ENCODE peak calls at places on chromosome 5, in seven cellular contexts. D is cardiac muscle cell; G is aorta; Z is hepatocyte; W is SK-N-SH; O is mesenchymal stem cell; Y is CD8-positive, alpha-beta memory T cell. X is an unnamed sample.

GRCh38 chr5:170681013-170681433 is 102.5 kb upstream of the GABRP start:
- DNase-seq in W (peak; percentile 57), Y (no peak), Z (peak; percentile 81), G (no peak), O (peak; percentile 62), D (peak; percentile 87), X (peak; percentile 34)

GRCh38 chr5:18281947-18282557 is 647.8 kb downstream of the TAF11L14 start:
- DNase-seq in Z (peak; percentile 55), G (no peak), W (peak; percentile 51), Y (no peak), O (peak; percentile 61), D (peak; percentile 30), X (no peak)

GRCh38 chr5:136006767-136007251 is 22.0 kb upstream of the TGFBI start:
- DNase-seq in D (no peak), G (no peak), Y (no peak), Z (no peak), W (no peak), O (peak; percentile 91), X (no peak)

GRCh38 chr5:147240266-147240985 is 5.6 kb downstream of the STK32A start:
- DNase-seq in Y (no peak), Z (no peak), O (no peak), G (no peak), D (no peak), W (no peak), X (no peak)

GRCh38 chr5:84614907-84615306 is 230.2 kb upstream of the EDIL3 start:
- DNase-seq in Y (no peak), Z (no peak), G (no peak), W (no peak), D (no peak), O (no peak), X (no peak)

GRCh38 chr5:72402959-72403628 is 82.9 kb downstream of the PTCD2 start:
- DNase-seq in D (no peak), O (no peak), Z (no peak), Y (no peak), W (no peak), G (peak; percentile 81), X (no peak)

GRCh38 chr5:179348833-179349232 is 3.6 kb upstream of the ADAMTS2 start:
- DNase-seq in Y (no peak), Z (no peak), W (no peak), G (peak; percentile 80), D (no peak), O (no peak), X (no peak)

GRCh38 chr5:33409435-33410146 is 31.2 kb upstream of the TARS1 start:
- DNase-seq in W (peak; percentile 17), G (no peak), Y (no peak), Z (peak; percentile 37), O (peak; percentile 81), D (no peak), X (no peak)

GRCh38 chr5:138177936-138178515 is 404 bp downstream of the BRD8 start:
- DNase-seq in G (peak; percentile 53), D (peak; percentile 33), O (peak; percentile 52), Y (peak; percentile 6), Z (peak; percentile 72), W (peak; percentile 55), X (no peak)

GRCh38 chr5:112552791-112553190 is 133.7 kb upstream of the EPB41L4A start:
- DNase-seq in Y (no peak), Z (no peak), O (no peak), W (no peak), D (no peak), G (no peak), X (no peak)

GRCh38 chr5:149325894-149326293 is 19.4 kb upstream of the GRPEL2 start:
- DNase-seq in D (no peak), O (no peak), Z (no peak), G (no peak), Y (no peak), W (no peak), X (no peak)

GRCh38 chr5:37814699-37815098 is 25.1 kb downstream of the GDNF start:
- DNase-seq in W (no peak), G (no peak), Z (no peak), O (peak; percentile 66), Y (no peak), D (no peak), X (no peak)

GRCh38 chr5:39648539-39649200 is 223.9 kb upstream of the DAB2 start:
- DNase-seq in Y (no peak), O (peak; percentile 7), D (no peak), Z (peak; percentile 55), G (no peak), W (no peak), X (no peak)

GRCh38 chr5:5751496-5751895 is 329.0 kb downstream of the ICE1 start:
- DNase-seq in Z (no peak), O (no peak), D (no peak), Y (no peak), W (no peak), G (no peak), X (no peak)

GRCh38 chr5:157471709-157472108 is 11.7 kb downstream of the NIPAL4 start:
- DNase-seq in O (peak; percentile 25), G (no peak), Z (peak; percentile 30), D (peak; percentile 24), Y (no peak), W (peak; percentile 51), X (no peak)

GRCh38 chr5:153267506-153267905 is 223.0 kb upstream of the GRIA1 start:
- DNase-seq in Y (no peak), W (no peak), D (no peak), Z (peak; percentile 6), O (no peak), G (no peak), X (no peak)

GRCh38 chr5:68330564-68330963 is 115.0 kb downstream of the PIK3R1 start:
- DNase-seq in G (no peak), O (peak; percentile 38), W (peak; percentile 7), D (no peak), Y (no peak), Z (no peak), X (no peak)

GRCh38 chr5:168651654-168652053 is 72.5 kb upstream of the PANK3 start:
- DNase-seq in W (no peak), D (no peak), Z (no peak), G (no peak), O (peak; percentile 60), Y (no peak), X (no peak)

GRCh38 chr5:32713396-32714381 is 2.6 kb downstream of the NPR3 start:
- DNase-seq in D (peak; percentile 30), W (peak; percentile 26), Z (peak; percentile 42), Y (no peak), O (peak; percentile 39), G (peak; percentile 62), X (peak; percentile 44)

GRCh38 chr5:78008356-78008967 is 232.3 kb upstream of the TBCA start:
- DNase-seq in D (peak; percentile 54), G (no peak), W (peak; percentile 63), Z (peak; percentile 54), O (peak; percentile 60), Y (no peak), X (no peak)

GRCh38 chr5:77641397-77641943 is 3.0 kb upstream of the OTP start:
- DNase-seq in O (no peak), G (no peak), W (peak; percentile 40), D (no peak), Z (no peak), Y (no peak), X (no peak)

GRCh38 chr5:59342181-59342580 is 551.3 kb downstream of the PDE4D start:
- DNase-seq in Z (no peak), Y (no peak), W (peak; percentile 22), G (no peak), D (no peak), O (peak; percentile 32), X (no peak)

GRCh38 chr5:5886812-5887486 is 464.5 kb downstream of the ICE1 start:
- DNase-seq in Z (peak; percentile 47), G (no peak), W (peak; percentile 33), O (no peak), Y (no peak), D (peak; percentile 36), X (no peak)

GRCh38 chr5:1195916-1196315 is 5.5 kb upstream of the SLC6A19 start:
- DNase-seq in D (no peak), O (no peak), Y (no peak), Z (no peak), G (peak; percentile 27), W (no peak), X (peak; percentile 6)

GRCh38 chr5:1197876-1198666 is 3.3 kb upstream of the SLC6A19 start:
- DNase-seq in W (no peak), O (no peak), G (peak; percentile 33), D (no peak), Z (no peak), Y (no peak), X (peak; percentile 24)

GRCh38 chr5:1195439-1195838 is 6.0 kb upstream of the SLC6A19 start:
- DNase-seq in D (no peak), Z (no peak), Y (no peak), O (no peak), W (no peak), G (peak; percentile 34), X (no peak)

GRCh38 chr5:1194378-1194777 is 7.0 kb upstream of the SLC6A19 start:
- DNase-seq in Y (no peak), W (no peak), D (no peak), G (no peak), O (no peak), Z (no peak), X (no peak)

DNA sequence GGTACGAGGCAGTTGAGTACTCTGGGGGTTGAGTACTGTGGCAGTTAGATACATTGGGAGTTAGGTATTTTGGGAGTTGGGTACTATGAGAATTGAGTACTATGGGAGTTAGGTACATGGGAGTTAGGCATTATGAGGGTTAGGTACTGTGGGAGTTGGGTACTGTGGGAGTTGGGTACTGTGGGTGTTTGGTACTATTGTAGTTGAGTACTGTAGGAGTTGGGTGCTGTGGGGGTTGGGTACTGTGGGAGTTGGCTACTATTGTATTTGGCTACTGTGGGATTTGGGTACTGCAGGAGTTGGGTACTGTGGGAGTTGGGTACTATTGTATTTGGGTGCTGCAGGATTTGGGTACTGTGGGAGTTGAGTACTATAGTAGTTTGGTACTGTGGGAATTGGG is 4.8 kb upstream of the SLC6A19 start:
- DNase-seq in W (no peak), Y (no peak), Z (no peak), G (no peak), D (no peak), O (no peak), X (no peak)
- H3K27me3 ChIP-seq in W (peaks cover 57% of the 10 kb centered on the region), Y (no peaks in the 10 kb centered on the region), Z (no peaks in the 10 kb centered on the region), G (no peaks in the 10 kb centered on the region), D (no peaks in the 10 kb centered on the region), O (peaks cover 70% of the 10 kb centered on the region), X (peaks cover 9% of the 10 kb centered on the region)

GRCh38 chr5:3428355-3428754 is 167.3 kb upstream of the IRX1 start:
- DNase-seq in W (no peak), Z (no peak), G (no peak), Y (no peak), D (peak; percentile 44), O (no peak), X (no peak)
- H3K27me3 ChIP-seq in W (no peaks in the 10 kb centered on the region), Z (no peaks in the 10 kb centered on the region), G (no peaks in the 10 kb centered on the region), Y (no peaks in the 10 kb centered on the region), D (no peaks in the 10 kb centered on the region), O (no peaks in the 10 kb centered on the region), X (no peaks in the 10 kb centered on the region)

DNA sequence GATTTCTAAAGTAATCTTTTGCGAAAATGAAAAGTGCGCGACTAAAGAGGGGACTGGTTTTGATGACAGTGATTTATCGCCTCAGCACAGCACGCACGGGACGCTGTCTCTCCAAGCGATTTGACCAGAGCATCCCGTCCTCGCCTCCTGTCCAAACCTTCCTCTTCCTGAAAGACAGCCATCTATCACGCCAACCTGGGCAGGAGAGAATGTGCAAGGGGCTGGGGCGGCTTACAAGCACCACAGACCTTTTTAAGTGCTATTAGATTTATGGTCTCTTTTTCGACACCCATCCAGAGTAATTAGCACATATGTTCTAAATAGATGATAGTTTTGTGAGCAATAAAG is 7.4 kb downstream of the NR2F1-AS1 start:
- DNase-seq in Y (no peak), O (no peak), Z (no peak), W (no peak), G (no peak), D (no peak), X (no peak)
- H3K27me3 ChIP-seq in Y (peaks cover 80% of the 10 kb centered on the region), O (peaks cover 8% of the 10 kb centered on the region), Z (peaks cover 100% of the 10 kb centered on the region), W (no peaks in the 10 kb centered on the region), G (no peaks in the 10 kb centered on the region), D (peaks cover 100% of the 10 kb centered on the region), X (peaks cover 54% of the 10 kb centered on the region)

GRCh38 chr5:43042176-43042625 is 2.1 kb upstream of the ANXA2R start:
- DNase-seq in G (peak; percentile 89), Z (peak; percentile 77), Y (peak; percentile 78), O (peak; percentile 93), D (peak; percentile 75), W (peak; percentile 68), X (peak; percentile 78)
- H3K27me3 ChIP-seq in G (no peaks in the 10 kb centered on the region), Z (peaks cover 11% of the 10 kb centered on the region), Y (no peaks in the 10 kb centered on the region), O (no peaks in the 10 kb centered on the region), D (peaks cover 95% of the 10 kb centered on the region), W (no peaks in the 10 kb centered on the region), X (peaks cover 2% of the 10 kb centered on the region)